ENCODE peak calls at places on chromosomes 5 and 9, in four cellular contexts. C is vagina, Q is adrenal gland, L is heart left ventricle. A is an unnamed sample.

GRCh38 chr5:14491505-14491904 is 90.1 kb upstream of the OTULINL start:
- DNase-seq in Q (no peak), C (no peak), L (no peak), A (no peak)

GRCh38 chr9:28086881-28087280 is 513.6 kb upstream of the C9orf72 start:
- DNase-seq in L (no peak), Q (no peak), C (no peak), A (no peak)

GRCh38 chr9:21326526-21327139 is 8.6 kb downstream of the KLHL9 start:
- DNase-seq in Q (no peak), C (no peak), L (no peak), A (no peak)

GRCh38 chr9:109181284-109181683 is 14.2 kb upstream of the FRRS1L start:
- DNase-seq in Q (no peak), L (no peak), C (no peak), A (no peak)

GRCh38 chr9:96417610-96418073 is 528 bp downstream of the ZNF367 start:
- DNase-seq in Q (no peak), C (no peak), L (no peak), A (no peak)

GRCh38 chr5:143026380-143026779 is 256.2 kb downstream of the ARHGAP26 start:
- DNase-seq in C (no peak), Q (no peak), L (no peak), A (no peak)

GRCh38 chr9:19876569-19877316 is 87.9 kb upstream of the SLC24A2 start:
- DNase-seq in C (no peak), L (no peak), Q (no peak), A (no peak)

GRCh38 chr5:2690293-2690692 is 61.2 kb downstream of the IRX2 start:
- DNase-seq in Q (no peak), L (no peak), C (no peak), A (no peak)

GRCh38 chr5:53276825-53277224 is 167.3 kb upstream of the MOCS2 start:
- DNase-seq in Q (no peak), C (no peak), L (no peak), A (no peak)

GRCh38 chr5:175243441-175243840 is 200.5 kb downstream of the DRD1 start:
- DNase-seq in L (no peak), Q (no peak), C (peak; percentile 37), A (no peak)

GRCh38 chr5:102798103-102798502 is 43.0 kb downstream of the PAM start:
- DNase-seq in Q (no peak), L (no peak), C (no peak), A (no peak)

GRCh38 chr5:6584727-6585126 is 48.1 kb downstream of the NSUN2 start:
- DNase-seq in L (no peak), Q (no peak), C (peak; percentile 80), A (no peak)

GRCh38 chr5:160209917-160210316 is 19.4 kb upstream of the FABP6 start:
- DNase-seq in C (no peak), L (no peak), Q (no peak), A (no peak)

GRCh38 chr9:110152704-110153374 is 55.1 kb downstream of the C9orf152 start:
- DNase-seq in Q (no peak), C (no peak), L (no peak), A (no peak)

GRCh38 chr9:72305102-72305546 is 59.9 kb downstream of the ZFAND5 start:
- DNase-seq in Q (peak; percentile 79), L (peak; percentile 79), C (peak; percentile 97), A (peak; percentile 88)

DNA sequence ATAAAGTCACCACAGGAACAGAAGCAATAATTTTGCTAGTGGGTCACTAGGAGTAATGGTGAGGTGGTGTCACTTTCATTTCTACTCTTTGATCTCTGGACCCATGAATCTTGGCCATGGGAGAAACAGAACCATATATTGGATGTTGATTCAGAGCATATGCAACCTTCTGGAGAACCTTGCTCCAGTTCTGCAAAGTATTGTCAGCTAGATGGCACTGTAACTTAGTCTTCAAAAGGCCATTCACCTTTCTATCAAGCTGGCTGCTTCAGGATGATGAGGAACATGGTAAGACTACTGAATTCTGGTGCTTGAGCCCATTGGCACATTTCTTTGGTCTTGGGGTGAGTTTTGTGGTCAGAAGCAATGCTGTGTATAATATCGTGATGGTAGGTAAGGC is 129.1 kb upstream of the FBN2 start:
- DNase-seq in C (no peak), Q (no peak), L (no peak), A (no peak)
- TF ChIP-seq CTCF in C (no peak), Q (no peak), L (peak; percentile 44), A (no peak)

GRCh38 chr9:135907006-135907434 is 326 bp downstream of the CAMSAP1 start:
- DNase-seq in L (no peak), C (no peak), Q (no peak), A (peak; percentile 30)
- TF ChIP-seq POLR2A in L (no peak), C (no peak), Q (no peak), A (no peak)

GRCh38 chr5:146296245-146296644 is 42.4 kb upstream of the POU4F3 start:
- DNase-seq in L (no peak), Q (no peak), C (no peak), A (no peak)

GRCh38 chr5:146290318-146290717 is 48.3 kb upstream of the POU4F3 start:
- DNase-seq in Q (no peak), C (no peak), L (no peak), A (no peak)

GRCh38 chr5:146291421-146292074 is 47.1 kb upstream of the POU4F3 start:
- DNase-seq in L (no peak), C (no peak), Q (no peak), A (no peak)
- TF ChIP-seq CTCF in L (peak; percentile 70), C (no peak), Q (peak; percentile 45), A (peak; percentile 58)

DNA sequence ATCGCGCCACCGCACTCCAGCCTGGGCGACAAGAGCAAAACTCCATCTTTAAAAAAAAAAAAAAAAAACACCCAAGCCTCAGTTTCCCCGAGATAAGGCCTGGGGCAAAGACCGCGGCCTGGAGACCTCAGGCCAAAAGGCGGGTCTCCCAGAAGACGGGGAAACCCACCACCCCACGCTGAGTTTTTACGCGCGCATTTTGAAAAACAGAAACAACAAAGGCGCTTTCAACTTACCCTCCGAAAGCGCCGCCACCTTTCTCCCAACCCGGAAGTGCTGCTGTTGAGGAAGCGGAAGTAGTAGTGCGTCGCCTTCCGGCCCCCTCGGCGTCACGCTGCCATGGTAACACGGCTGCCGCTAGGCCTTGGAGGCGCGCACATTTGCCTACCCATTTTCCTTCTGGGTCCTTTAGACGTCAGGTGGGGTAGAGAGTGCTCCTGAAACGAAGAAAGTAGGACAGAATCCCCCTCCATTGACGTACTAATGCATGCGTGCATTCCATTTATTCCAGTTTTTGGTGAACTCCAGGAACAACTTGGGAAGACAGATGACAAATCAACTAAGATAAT is at the start of gene TTF1:
- DNase-seq in C (no peak), L (peak; percentile 94), Q (peak; percentile 92), A (peak; percentile 94)
- TF ChIP-seq POLR2A in C (no peak), L (no peak), Q (no peak), A (no peak)

GRCh38 chr5:75200776-75201175 is 35.9 kb downstream of the ANKRD31 start:
- DNase-seq in Q (no peak), L (no peak), C (no peak), A (no peak)

GRCh38 chr5:75199946-75200345 is 36.7 kb downstream of the ANKRD31 start:
- DNase-seq in L (no peak), Q (no peak), C (no peak), A (no peak)

GRCh38 chr5:75203604-75204003 is 33.1 kb downstream of the ANKRD31 start:
- DNase-seq in L (no peak), Q (no peak), C (no peak), A (no peak)

GRCh38 chr5:75197746-75198145 is 38.9 kb downstream of the ANKRD31 start:
- DNase-seq in C (no peak), L (no peak), Q (no peak), A (no peak)

DNA sequence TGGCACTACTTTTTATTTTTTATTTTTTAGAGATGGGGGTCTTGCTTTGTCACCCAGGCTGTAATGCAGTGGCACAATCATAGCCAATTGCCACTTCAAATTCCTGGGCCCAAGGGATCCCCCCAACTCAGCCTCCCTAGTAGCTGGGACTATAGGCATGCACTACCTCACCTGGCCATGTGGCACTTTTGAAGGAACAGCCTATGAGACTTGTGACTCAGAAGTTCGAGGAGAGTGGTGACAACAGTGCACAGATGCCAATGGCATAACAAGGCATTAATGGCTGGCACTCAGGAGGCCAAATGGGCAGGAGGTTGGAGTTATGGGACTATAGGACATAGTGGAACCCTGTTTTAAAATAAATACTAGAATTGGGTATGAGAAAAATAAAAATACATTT is 33.7 kb downstream of the ANKRD31 start:
- DNase-seq in C (no peak), Q (no peak), L (no peak), A (no peak)
- TF ChIP-seq CTCF in C (no peak), Q (no peak), L (no peak), A (no peak)

A was measured in testis.